ENCODE peak calls at places on chromosomes 1 and 21, in five cellular contexts. Q is neuronal stem cell, U is trophoblast cell, I is H1, M is H9. Y is an unnamed sample.

GRCh38 chr1:111448482-111448917 is 556 bp downstream of the WDR77 start:
- DNase-seq in I (no peak), M (no peak), U (no peak), Q (no peak), Y (peak; percentile 12)

GRCh38 chr1:230891413-230891812 is 23.1 kb upstream of the C1orf198 start:
- DNase-seq in U (no peak), I (no peak), Q (peak; percentile 43), M (no peak), Y (no peak)

GRCh38 chr1:233790662-233791371 is 113.7 kb upstream of the SLC35F3 start:
- DNase-seq in U (peak; percentile 35), I (peak; percentile 48), Q (peak; percentile 44), M (peak; percentile 40), Y (peak; percentile 34)

GRCh38 chr1:2379733-2380404 is 11.5 kb downstream of the MORN1 start:
- DNase-seq in I (no peak), M (no peak), Q (no peak), U (no peak), Y (no peak)

GRCh38 chr1:74356493-74356892 is 121.3 kb downstream of the TNNI3K start:
- DNase-seq in Q (no peak), U (no peak), I (no peak), M (no peak), Y (peak; percentile 62)

GRCh38 chr1:228082260-228082974 is at the start of gene ARF1:
- DNase-seq in Q (peak; percentile 92), I (peak; percentile 94), U (peak; percentile 90), M (peak; percentile 94), Y (peak; percentile 92)

GRCh38 chr1:156413310-156414246 is 44.6 kb downstream of the RHBG start:
- DNase-seq in M (no peak), U (no peak), I (no peak), Q (no peak), Y (no peak)

GRCh38 chr1:97281962-97282361 is 560.4 kb downstream of the PTBP2 start:
- DNase-seq in M (no peak), U (no peak), I (no peak), Q (no peak), Y (no peak)

GRCh38 chr1:1942753-1943656 is 23.9 kb upstream of the TMEM52 start:
- DNase-seq in I (no peak), U (peak; percentile 34), Q (no peak), M (no peak), Y (no peak)

GRCh38 chr21:36113647-36114428 is 21.0 kb upstream of the CBR3 start:
- DNase-seq in Q (no peak), U (peak; percentile 62), I (no peak), M (no peak), Y (no peak)

GRCh38 chr1:27045973-27046558 is 33.4 kb upstream of the TENT5B start:
- DNase-seq in Q (peak; percentile 79), U (peak; percentile 55), M (peak; percentile 84), I (peak; percentile 90), Y (peak; percentile 71)

GRCh38 chr1:45804671-45804973 is 1.2 kb downstream of the MAST2 start:
- DNase-seq in M (no peak), Q (no peak), U (no peak), I (no peak), Y (no peak)

GRCh38 chr1:202205523-202206190 is 12.1 kb downstream of the LGR6 start:
- DNase-seq in I (peak; percentile 73), U (no peak), Q (no peak), M (peak; percentile 69), Y (no peak)

GRCh38 chr21:32382108-32382601 is 10.7 kb downstream of the URB1 start:
- DNase-seq in U (no peak), M (no peak), Q (no peak), I (no peak), Y (peak; percentile 36)

GRCh38 chr1:28591708-28592313 is at the start of gene RAB42:
- DNase-seq in I (peak; percentile 76), U (no peak), M (peak; percentile 66), Q (no peak), Y (no peak)

GRCh38 chr1:230426246-230427101 is at the start of gene PGBD5:
- DNase-seq in U (peak; percentile 67), M (peak; percentile 88), I (peak; percentile 97), Q (peak; percentile 91), Y (peak; percentile 46)

GRCh38 chr1:45503462-45504360 is 3.6 kb downstream of the MMACHC start:
- DNase-seq in M (no peak), U (no peak), I (no peak), Q (no peak), Y (no peak)

GRCh38 chr1:222104097-222104496 is 362.2 kb upstream of the DUSP10 start:
- DNase-seq in I (no peak), Q (no peak), M (no peak), U (no peak), Y (no peak)

GRCh38 chr1:244868484-244869363 is 4.4 kb upstream of the HNRNPU start:
- DNase-seq in M (no peak), U (peak; percentile 48), Q (no peak), I (no peak), Y (no peak)

GRCh38 chr1:196669693-196670092 is 17.9 kb downstream of the CFH start:
- DNase-seq in M (no peak), U (no peak), I (no peak), Q (no peak), Y (no peak)

GRCh38 chr1:203640117-203640516 is 13.5 kb downstream of the ATP2B4 start:
- DNase-seq in I (no peak), M (no peak), U (no peak), Q (no peak), Y (no peak)

GRCh38 chr1:12618661-12619395 is 818 bp upstream of the DHRS3 start:
- DNase-seq in U (peak; percentile 77), M (peak; percentile 88), I (peak; percentile 72), Q (no peak), Y (peak; percentile 83)

GRCh38 chr1:149929847-149930246 is 2.2 kb upstream of the SF3B4 start:
- DNase-seq in U (no peak), Q (no peak), I (no peak), M (no peak), Y (no peak)

GRCh38 chr1:154190550-154190949 is 1.4 kb downstream of the TPM3 start:
- DNase-seq in U (no peak), I (no peak), Q (no peak), M (no peak), Y (peak; percentile 50)

GRCh38 chr1:220878223-220879081 is 791 bp upstream of the HLX start:
- DNase-seq in M (no peak), Q (no peak), I (peak; percentile 52), U (no peak), Y (no peak)

GRCh38 chr1:220877348-220878095 is 1.7 kb upstream of the HLX start:
- DNase-seq in M (no peak), U (no peak), Q (no peak), I (peak; percentile 71), Y (no peak)

GRCh38 chr1:220875233-220875632 is 4.0 kb upstream of the HLX start:
- DNase-seq in U (no peak), Q (no peak), M (no peak), I (no peak), Y (no peak)

GRCh38 chr1:220879090-220879508 is at the start of gene HLX:
- DNase-seq in I (peak; percentile 78), Q (no peak), U (peak; percentile 56), M (peak; percentile 63), Y (peak; percentile 92)

GRCh38 chr1:220876511-220877347 is 2.5 kb upstream of the HLX start:
- DNase-seq in I (peak; percentile 73), U (no peak), M (peak; percentile 71), Q (no peak), Y (no peak)
- H2BK120ac ChIP-seq in I (no peak overlapping the region), U (no peak overlapping the region), M (no peak overlapping the region), Q (no peak overlapping the region), Y (no peak overlapping the region)

GRCh38 chr1:145964328-145965118 is at the start of the genes ANKRD34A and POLR3GL:
- DNase-seq in M (peak; percentile 98), Q (peak; percentile 83), I (peak; percentile 87), U (peak; percentile 97), Y (peak; percentile 89)

GRCh38 chr1:145963218-145964019 is 956 bp downstream of the ANKRD34A start:
- DNase-seq in Q (no peak), M (no peak), I (no peak), U (peak; percentile 49), Y (peak; percentile 85)

GRCh38 chr1:145967288-145967687 is 2.8 kb downstream of the POLR3GL start:
- DNase-seq in Q (no peak), M (no peak), I (no peak), U (no peak), Y (no peak)

GRCh38 chr1:145962157-145963102 is 1.9 kb downstream of the ANKRD34A start:
- DNase-seq in Q (no peak), I (peak; percentile 60), M (no peak), U (no peak), Y (no peak)

GRCh38 chr1:145965119-145965744 is 742 bp downstream of the POLR3GL start:
- DNase-seq in Q (no peak), M (no peak), U (no peak), I (no peak), Y (no peak)
- H2AFZ ChIP-seq in Q (peak overlapping the region; percentile 99), M (no peak overlapping the region), U (no peak overlapping the region), I (peak overlapping the region; percentile 72), Y (no peak overlapping the region)

GRCh38 chr1:61655453-61655852 is 69.5 kb downstream of the TM2D1 start:
- DNase-seq in M (no peak), Q (no peak), U (no peak), I (no peak), Y (no peak)

GRCh38 chr1:61659061-61659460 is 65.9 kb downstream of the TM2D1 start:
- DNase-seq in I (no peak), U (no peak), M (no peak), Q (no peak), Y (no peak)

GRCh38 chr1:61654067-61654466 is 70.9 kb downstream of the TM2D1 start:
- DNase-seq in M (no peak), I (no peak), U (peak; percentile 82), Q (no peak), Y (no peak)
- H3K23ac ChIP-seq in M (no peak overlapping the region), I (no peak overlapping the region), U (no peak overlapping the region), Q (no peak overlapping the region), Y (no peak overlapping the region)

GRCh38 chr1:81801032-81801833 is 499 bp downstream of the ADGRL2 start:
- DNase-seq in U (peak; percentile 24), Q (peak; percentile 88), M (peak; percentile 86), I (peak; percentile 86), Y (peak; percentile 88)

GRCh38 chr1:81802601-81803422 is 2.1 kb downstream of the ADGRL2 start:
- DNase-seq in Q (peak; percentile 76), I (peak; percentile 70), U (no peak), M (peak; percentile 43), Y (peak; percentile 33)

GRCh38 chr1:81800741-81801031 is at the start of gene ADGRL2:
- DNase-seq in Q (no peak), M (peak; percentile 74), U (no peak), I (no peak), Y (no peak)

GRCh38 chr1:81803423-81804103 is 2.8 kb downstream of the ADGRL2 start:
- DNase-seq in Q (peak; percentile 77), M (peak; percentile 40), U (no peak), I (no peak), Y (peak; percentile 2)

DNA sequence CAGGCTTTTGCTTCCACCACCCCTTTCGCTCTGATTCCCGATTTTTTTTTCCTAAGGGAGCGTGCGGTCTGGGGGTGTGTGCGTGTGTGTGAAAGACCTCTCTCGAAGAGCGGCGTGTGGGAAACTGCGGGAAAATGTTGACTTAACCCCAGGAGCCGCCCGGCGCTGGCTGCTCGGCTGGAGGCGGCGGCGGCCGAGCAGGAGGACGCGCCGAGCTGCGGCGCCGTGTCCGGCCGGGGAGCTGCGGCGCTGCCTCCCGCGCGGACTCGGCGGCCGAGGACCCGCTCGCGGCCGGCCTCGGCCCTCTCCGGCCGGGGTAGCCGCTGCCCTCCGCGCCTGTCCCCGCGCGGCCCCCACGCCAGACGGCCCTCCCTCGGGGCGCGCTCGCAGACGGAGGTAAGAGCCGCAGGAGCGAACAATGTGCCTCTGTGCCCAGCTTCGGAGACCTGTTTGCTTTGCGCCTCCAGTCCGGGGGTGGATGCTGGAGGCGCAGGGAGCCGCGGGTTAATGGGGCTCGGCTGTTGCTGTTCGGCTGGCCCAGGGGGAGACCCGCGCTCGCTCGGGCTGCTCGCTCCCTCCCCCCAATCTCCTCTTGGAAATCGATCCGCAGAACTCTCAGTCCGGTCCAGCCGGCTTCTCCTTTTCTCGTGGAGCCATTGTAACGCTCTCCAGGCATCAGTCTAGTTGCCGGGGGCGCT is 1.2 kb downstream of the ADGRL2 start:
- DNase-seq in Q (no peak), M (peak; percentile 35), I (peak; percentile 64), U (no peak), Y (peak; percentile 40)
- H2BK120ac ChIP-seq in Q (peak overlapping the region; percentile 91), M (no peak overlapping the region), I (no peak overlapping the region), U (peak overlapping the region; percentile 89), Y (no peak overlapping the region)